ENCODE peak calls at places on chromosomes 6 and 20, in eight cellular contexts. N is Peyer's patch; P is stimulated activated CD8-positive, alpha-beta memory T cell treated with anti-CD3 and anti-CD28 coated beads, Interleukin-4, amount 100 ng/mL, for 1 hour; D is T-cell; X is AG04450; H is left colon; C is NCI-H1694; A is T-helper 2 cell. M is an unnamed sample.

GRCh38 chr6:20876016-20876415 is 341.8 kb downstream of the CDKAL1 start:
- DNase-seq in X (peak), N (no peak), P (no peak), C (no peak), A (no peak), H (no peak), D (no peak), M (no peak)

GRCh38 chr20:35773154-35773751 is 1.4 kb downstream of the PHF20 start:
- DNase-seq in A (peak), X (no peak), P (no peak), D (peak), H (peak), N (peak), C (no peak), M (peak)

GRCh38 chr6:26204332-26205160 is 117.3 kb downstream of the HFE start:
- DNase-seq in N (peak), P (no peak), D (peak), H (peak), X (peak), A (peak), C (peak), M (peak)

GRCh38 chr6:111377558-111378120 is 105.4 kb downstream of the REV3L start:
- DNase-seq in A (no peak), D (no peak), C (no peak), H (no peak), N (no peak), X (no peak), P (no peak), M (no peak)

GRCh38 chr6:116073765-116074450 is 13.2 kb upstream of the FRK start:
- DNase-seq in X (peak), A (no peak), N (no peak), H (no peak), D (no peak), C (no peak), P (no peak), M (no peak)

GRCh38 chr6:38176797-38177751 is 357.5 kb downstream of the ZFAND3 start:
- DNase-seq in A (no peak), P (no peak), N (no peak), C (no peak), D (no peak), H (peak), X (no peak), M (no peak)

GRCh38 chr6:157747395-157747794 is 75.7 kb upstream of the SNX9 start:
- DNase-seq in P (no peak), C (no peak), N (no peak), X (no peak), H (no peak), D (no peak), A (no peak), M (no peak)

GRCh38 chr20:51727872-51728271 is 40.3 kb downstream of the ATP9A start:
- DNase-seq in C (no peak), N (no peak), X (no peak), A (no peak), D (no peak), H (no peak), P (no peak), M (no peak)

GRCh38 chr20:44601801-44602204 is 19.4 kb downstream of the PKIG start:
- DNase-seq in N (no peak), X (peak), H (peak), C (no peak), P (no peak), A (no peak), D (no peak), M (no peak)

GRCh38 chr6:27601668-27602254 is 128.9 kb upstream of the ZNF184 start:
- DNase-seq in D (no peak), P (no peak), C (no peak), H (no peak), N (no peak), X (no peak), A (no peak), M (no peak)

GRCh38 chr20:19757973-19758887 is at the start of gene RIN2:
- DNase-seq in C (peak), H (peak), D (no peak), N (peak), A (no peak), P (no peak), X (peak), M (no peak)

GRCh38 chr6:154123131-154123530 is 84.1 kb downstream of the OPRM1 start:
- DNase-seq in H (no peak), P (no peak), C (no peak), X (no peak), A (no peak), D (no peak), N (no peak), M (no peak)

GRCh38 chr20:34365765-34366213 is 2.7 kb downstream of the ITCH start:
- DNase-seq in D (peak), A (peak), N (peak), P (no peak), C (no peak), H (no peak), X (no peak), M (peak)

GRCh38 chr20:12592756-12593155 is 416.0 kb upstream of the SPTLC3 start:
- DNase-seq in D (no peak), N (no peak), A (no peak), X (no peak), C (no peak), P (no peak), H (no peak), M (no peak)

GRCh38 chr6:14231071-14231483 is 113.5 kb downstream of the CD83 start:
- DNase-seq in P (no peak), H (no peak), X (no peak), C (no peak), N (no peak), A (no peak), D (no peak), M (no peak)

M was measured in immature natural killer cell.